ENCODE peak calls at places on chromosomes 1 and 21, in four cellular contexts. O, X, V and A are unnamed samples.

GRCh38 chr1:14442669-14443068 is 155.8 kb upstream of the KAZN start:
- DNase-seq in O (no peak), X (no peak), V (peak), A (no peak)

GRCh38 chr1:228487336-228488106 is at the start of gene RNF187:
- DNase-seq in O (peak), X (peak), V (no peak), A (no peak)

GRCh38 chr1:182032251-182032650 is 29.3 kb downstream of the ZNF648 start:
- DNase-seq in O (no peak), X (no peak), V (no peak), A (no peak)

GRCh38 chr1:200681231-200681630 is 11.5 kb upstream of the DDX59 start:
- DNase-seq in O (no peak), X (no peak), V (no peak), A (no peak)

GRCh38 chr1:33903210-33903589 is 39.3 kb downstream of the HMGB4 start:
- DNase-seq in O (no peak), X (no peak), V (no peak), A (no peak)

GRCh38 chr1:24506706-24507422 is 4.2 kb downstream of the RCAN3 start:
- DNase-seq in O (no peak), X (no peak), V (peak), A (no peak)

GRCh38 chr1:228510101-228510850 is 23.1 kb downstream of the RNF187 start:
- DNase-seq in O (peak), X (no peak), V (no peak), A (no peak)

GRCh38 chr21:36699026-36699545 is at the start of gene SIM2:
- DNase-seq in O (no peak), X (no peak), V (peak), A (peak)

GRCh38 chr1:201649776-201650607 is 111.1 kb downstream of the NAV1 start:
- DNase-seq in O (peak), X (peak), V (peak), A (peak)

GRCh38 chr1:236699366-236699765 is 13.1 kb downstream of the ACTN2 start:
- DNase-seq in O (no peak), X (no peak), V (no peak), A (no peak)

GRCh38 chr1:231757759-231758158 is 131.2 kb downstream of the DISC1 start:
- DNase-seq in O (no peak), X (peak), V (no peak), A (no peak)

GRCh38 chr1:12528021-12528852 is 89.8 kb downstream of the DHRS3 start:
- DNase-seq in O (peak), X (peak), V (no peak), A (peak)

GRCh38 chr1:52424757-52425265 is 20.4 kb downstream of the PRPF38A start:
- DNase-seq in O (no peak), X (no peak), V (no peak), A (no peak)

GRCh38 chr1:204018460-204018859 is 54.5 kb upstream of the SOX13 start:
- DNase-seq in O (no peak), X (no peak), V (no peak), A (no peak)

GRCh38 chr1:205430631-205431305 is 8.9 kb upstream of the LEMD1 start:
- DNase-seq in O (no peak), X (peak), V (peak), A (no peak)

GRCh38 chr1:19647643-19648042 is 3.5 kb downstream of the NBL1 start:
- DNase-seq in O (no peak), X (no peak), V (no peak), A (no peak)

GRCh38 chr1:155884028-155884950 is 24.9 kb downstream of the SYT11 start:
- DNase-seq in O (no peak), X (no peak), V (no peak), A (no peak)

GRCh38 chr1:10665930-10666850 is 130.3 kb downstream of the CASZ1 start:
- DNase-seq in O (peak), X (peak), V (no peak), A (no peak)

GRCh38 chr1:21325231-21325718 is 35.0 kb upstream of the ECE1 start:
- DNase-seq in O (no peak), X (no peak), V (no peak), A (no peak)

GRCh38 chr21:46639489-46640386 is 4.3 kb downstream of the PRMT2 start:
- DNase-seq in O (no peak), X (no peak), V (peak), A (no peak)

GRCh38 chr1:51519857-51520699 is 1.0 kb upstream of the EPS15 start:
- DNase-seq in O (no peak), X (no peak), V (no peak), A (no peak)

GRCh38 chr1:111990026-111990877 is 784 bp upstream of the KCND3 start:
- DNase-seq in O (peak), X (peak), V (peak), A (no peak)

GRCh38 chr1:111988743-111989453 is 570 bp downstream of the KCND3 start:
- DNase-seq in O (no peak), X (peak), V (peak), A (peak)

GRCh38 chr1:111989531-111990025 is at the start of gene KCND3:
- DNase-seq in O (no peak), X (peak), V (peak), A (no peak)

GRCh38 chr1:111992396-111992985 is 3.0 kb upstream of the KCND3 start:
- DNase-seq in O (no peak), X (no peak), V (no peak), A (no peak)

DNA sequence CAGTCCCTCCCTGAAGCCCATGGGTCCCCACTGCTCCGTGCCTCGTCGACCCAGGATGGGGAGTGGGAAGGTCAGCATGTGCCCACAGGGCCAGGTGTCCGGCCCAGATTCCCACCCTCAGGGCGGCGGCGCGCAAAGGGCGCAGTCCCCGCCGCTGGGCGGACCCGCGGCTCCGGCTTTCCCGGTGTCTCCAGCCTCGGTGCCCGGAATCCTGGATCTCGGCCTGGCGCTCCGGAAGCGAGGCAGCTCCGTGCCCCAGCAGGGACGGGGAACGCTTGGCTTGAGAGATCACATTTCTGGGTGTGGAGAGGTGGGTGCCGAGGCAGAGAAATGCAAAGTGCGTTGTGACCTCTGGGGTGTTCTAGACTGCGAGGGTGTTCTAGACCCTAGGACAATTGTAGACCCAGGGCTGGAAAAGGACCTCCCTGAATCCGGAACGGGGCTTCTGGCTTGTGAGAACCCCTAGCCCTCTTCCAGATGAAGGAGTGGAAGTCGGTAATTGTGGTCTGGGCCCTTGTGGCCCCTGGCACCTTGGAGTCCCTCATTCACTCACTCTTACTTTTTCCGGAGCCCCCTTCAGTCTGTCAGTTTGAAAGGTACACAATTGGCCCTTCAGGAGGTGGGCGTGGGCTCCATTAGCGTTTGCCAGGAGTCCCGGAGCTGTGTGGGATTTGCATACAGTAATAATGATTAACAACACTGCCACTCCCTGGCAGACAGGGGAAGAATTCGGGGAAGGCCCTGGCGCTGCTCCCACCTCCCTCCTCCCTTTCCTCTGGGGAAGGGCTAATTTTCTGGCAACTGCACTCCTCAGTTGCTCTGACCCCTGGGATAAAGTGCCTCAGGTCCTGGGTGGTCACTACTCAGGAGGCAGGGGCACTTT is 1.7 kb upstream of the KCND3 start:
- DNase-seq in O (peak), X (peak), V (peak), A (peak)
- TF ChIP-seq CTCF in O (peak), X (peak), V (peak), A (no peak)

GRCh38 chr1:38028105-38028591 is 15.6 kb downstream of the UTP11 start:
- DNase-seq in O (no peak), X (no peak), V (peak), A (no peak)
- H3K4me3 ChIP-seq in O (no peak), X (no peak), V (no peak), A (no peak)

GRCh38 chr1:172629638-172630037 is 29.3 kb upstream of the FASLG start:
- DNase-seq in O (no peak), X (no peak), V (no peak), A (no peak)
- TF ChIP-seq CTCF in O (no peak), X (no peak), V (no peak), A (no peak)

DNA sequence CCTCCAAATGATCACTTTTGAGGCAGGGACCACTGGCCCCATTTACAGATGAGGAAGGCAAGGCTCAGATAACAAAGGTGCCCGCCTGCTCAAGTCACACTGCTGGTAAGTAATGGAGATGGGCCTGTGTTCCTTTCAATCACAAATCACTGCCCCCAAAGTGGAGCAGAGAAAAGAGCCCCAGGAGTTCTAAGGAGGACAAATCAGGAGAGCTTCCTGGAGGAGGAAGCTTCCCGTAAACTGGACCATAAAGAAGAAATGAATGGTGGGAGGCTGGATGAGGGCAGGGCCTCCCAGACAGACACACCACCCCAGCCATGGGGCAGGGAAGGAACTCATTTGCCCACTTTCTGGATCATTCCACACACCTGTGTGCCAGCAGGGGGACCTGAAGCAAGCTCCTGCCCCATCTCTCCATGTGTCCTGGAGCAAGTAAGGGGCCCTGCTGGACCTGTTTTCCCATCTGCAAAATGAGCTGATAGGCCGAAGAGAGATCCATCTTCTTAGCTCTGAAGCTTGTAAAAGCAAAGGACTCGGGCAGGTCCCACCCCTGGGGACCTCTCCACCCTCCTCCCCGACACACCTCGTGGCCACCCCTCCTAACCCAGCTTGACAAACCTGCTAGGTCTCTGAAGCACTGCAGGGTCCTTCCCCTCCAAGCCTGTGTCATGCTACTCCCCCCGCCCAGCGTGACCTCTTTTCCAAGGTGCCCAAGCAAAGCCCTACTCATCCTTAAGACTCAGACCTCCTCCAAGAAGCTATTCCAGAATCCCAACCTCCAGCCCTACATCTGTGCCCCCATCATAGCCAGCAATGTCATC is 5.5 kb downstream of the LAPTM5 start:
- DNase-seq in O (no peak), X (no peak), V (no peak), A (no peak)
- H3K4me3 ChIP-seq in O (no peak), X (no peak), V (no peak), A (no peak)

GRCh38 chr1:235329139-235329808 is 904 bp downstream of the GGPS1 start:
- DNase-seq in O (no peak), X (peak), V (peak), A (peak)
- TF ChIP-seq CTCF in O (no peak), X (peak), V (peak), A (no peak)

DNA sequence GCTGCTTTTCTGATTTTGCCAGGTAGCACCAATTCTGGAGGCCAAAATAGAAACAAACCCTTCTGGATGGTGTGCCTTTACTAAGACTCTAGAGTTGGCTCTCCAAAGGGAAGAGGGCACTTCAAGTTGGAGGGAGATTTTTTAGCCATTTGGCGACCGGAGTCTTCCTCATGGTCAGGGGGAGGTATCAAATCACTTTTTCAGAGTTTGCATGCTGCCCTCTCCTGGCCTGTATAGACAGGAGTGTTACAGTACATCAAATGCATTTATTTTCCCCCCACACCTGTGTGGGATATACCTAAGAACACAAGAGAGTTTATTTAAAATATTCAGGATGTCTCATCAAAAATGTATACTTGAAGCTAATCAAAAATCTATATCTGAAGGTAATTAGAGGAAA is 3.2 kb downstream of the GREM2 start:
- DNase-seq in O (no peak), X (no peak), V (peak), A (no peak)
- H3K4me3 ChIP-seq in O (no peak), X (no peak), V (no peak), A (no peak)

GRCh38 chr1:26839779-26840178 is 13.3 kb downstream of the ZDHHC18 start:
- DNase-seq in O (no peak), X (no peak), V (no peak), A (no peak)

GRCh38 chr1:26844389-26844788 is 17.9 kb downstream of the ZDHHC18 start:
- DNase-seq in O (no peak), X (no peak), V (no peak), A (no peak)

GRCh38 chr1:26833432-26834405 is 7.2 kb downstream of the ZDHHC18 start:
- DNase-seq in O (no peak), X (peak), V (no peak), A (no peak)

GRCh38 chr1:26839339-26839722 is 12.8 kb downstream of the ZDHHC18 start:
- DNase-seq in O (no peak), X (no peak), V (no peak), A (no peak)

GRCh38 chr1:26838474-26839338 is 12.2 kb downstream of the ZDHHC18 start:
- DNase-seq in O (no peak), X (no peak), V (no peak), A (no peak)
- TF ChIP-seq CTCF in O (no peak), X (no peak), V (no peak), A (no peak)